ENCODE peak calls at places on chromosomes 1 and 21, in seven cellular contexts. X is NCI-H774, K is kidney glomerular epithelial cell, D is B cell, F is EH, I is mucosa of descending colon, A is lower leg skin. O is an unnamed sample.

GRCh38 chr1:200490183-200490582 is 80.3 kb upstream of the ZNF281 start:
- DNase-seq in X (no peak), K (no peak), D (no peak), F (no peak), I (no peak), A (no peak), O (no peak)

GRCh38 chr1:76379506-76379905 is 305.0 kb downstream of the ST6GALNAC3 start:
- DNase-seq in X (no peak), K (no peak), D (no peak), F (no peak), I (no peak), A (peak), O (no peak)

GRCh38 chr21:16193758-16194606 is 464.2 kb downstream of the USP25 start:
- DNase-seq in X (no peak), K (peak), D (peak), F (peak), I (no peak), A (peak), O (peak)

GRCh38 chr1:6807782-6808181 is 22.5 kb downstream of the CAMTA1 start:
- DNase-seq in X (no peak), K (no peak), D (no peak), F (peak), I (no peak), A (no peak), O (no peak)

GRCh38 chr1:23601104-23601967 is 42.0 kb upstream of the ID3 start:
- DNase-seq in X (no peak), K (no peak), D (no peak), F (no peak), I (no peak), A (no peak), O (no peak)

GRCh38 chr1:7940745-7941436 is at the start of gene TNFRSF9:
- DNase-seq in X (no peak), K (peak), D (peak), F (no peak), I (no peak), A (no peak), O (no peak)

GRCh38 chr1:247435026-247435770 is 19.2 kb downstream of the NLRP3 start:
- DNase-seq in X (no peak), K (no peak), D (no peak), F (no peak), I (no peak), A (no peak), O (no peak)

GRCh38 chr1:245986404-245987221 is 520.5 kb downstream of the SMYD3 start:
- DNase-seq in X (no peak), K (peak), D (no peak), F (peak), I (no peak), A (no peak), O (no peak)

GRCh38 chr1:54417123-54417522 is 10.9 kb upstream of the SSBP3 start:
- DNase-seq in X (no peak), K (no peak), D (no peak), F (no peak), I (no peak), A (no peak), O (no peak)

GRCh38 chr1:228853637-228854036 is 118.4 kb downstream of the RHOU start:
- DNase-seq in X (no peak), K (no peak), D (no peak), F (no peak), I (no peak), A (no peak), O (peak)

GRCh38 chr1:4019606-4020331 is 119.7 kb upstream of the C1orf174 start:
- DNase-seq in X (no peak), K (no peak), D (no peak), F (no peak), I (no peak), A (no peak), O (peak)

GRCh38 chr1:176669782-176670181 is 206.8 kb downstream of the PAPPA2 start:
- DNase-seq in X (no peak), K (no peak), D (no peak), F (no peak), I (no peak), A (no peak), O (no peak)

GRCh38 chr1:182684128-182684828 is at the start of gene RGS8:
- DNase-seq in X (no peak), K (no peak), D (no peak), F (no peak), I (no peak), A (no peak), O (no peak)

GRCh38 chr1:179264506-179264905 is 29.1 kb upstream of the SOAT1 start:
- DNase-seq in X (no peak), K (peak), D (no peak), F (peak), I (no peak), A (no peak), O (no peak)

GRCh38 chr1:111218947-111219346 is 8.6 kb upstream of the CHI3L2 start:
- DNase-seq in X (no peak), K (no peak), D (no peak), F (no peak), I (no peak), A (no peak), O (no peak)

GRCh38 chr1:53369761-53370160 is 41.9 kb upstream of the LRP8 start:
- DNase-seq in X (no peak), K (no peak), D (no peak), F (no peak), I (no peak), A (no peak), O (peak)

GRCh38 chr1:44316231-44316759 is 38.8 kb downstream of the ERI3 start:
- DNase-seq in X (peak), K (peak), D (no peak), F (no peak), I (no peak), A (no peak), O (no peak)

GRCh38 chr21:33732038-33732437 is 89.7 kb downstream of the ITSN1 start:
- DNase-seq in X (no peak), K (no peak), D (no peak), F (no peak), I (no peak), A (no peak), O (no peak)

GRCh38 chr1:228871314-228872061 is 136.2 kb downstream of the RHOU start:
- DNase-seq in X (no peak), K (no peak), D (no peak), F (no peak), I (no peak), A (no peak), O (no peak)

GRCh38 chr1:43933386-43934278 is at the start of gene ARTN:
- DNase-seq in X (peak), K (no peak), D (no peak), F (peak), I (peak), A (no peak), O (peak)

GRCh38 chr1:169108897-169109560 is 2.5 kb downstream of the ATP1B1 start:
- DNase-seq in X (peak), K (peak), D (no peak), F (peak), I (peak), A (no peak), O (no peak)

GRCh38 chr1:66764994-66765578 is 12.8 kb downstream of the DYNLT5 start:
- DNase-seq in X (peak), K (peak), D (peak), F (peak), I (no peak), A (no peak), O (no peak)

GRCh38 chr1:172530000-172530399 is 3.0 kb upstream of the SUCO start:
- DNase-seq in X (no peak), K (no peak), D (no peak), F (peak), I (no peak), A (no peak), O (no peak)